ENCODE peak calls at places on chromosomes 4 and X, in four cellular contexts. D, J, Z and E are unnamed samples.

GRCh38 chr4:8756816-8757215 is 114.8 kb downstream of the HMX1 start:
- DNase-seq in D (no peak), J (no peak), Z (no peak), E (no peak)

GRCh38 chrX:11437642-11438379 is 144.6 kb downstream of the AMELX start:
- DNase-seq in D (peak; percentile 55), J (no peak), Z (peak; percentile 57), E (no peak)

GRCh38 chr4:140693577-140693976 is 62.6 kb downstream of the TBC1D9 start:
- DNase-seq in D (peak; percentile 29), J (no peak), Z (no peak), E (no peak)

GRCh38 chr4:33104190-33104773 is 2384.1 kb downstream of the PCDH7 start:
- DNase-seq in D (no peak), J (peak; percentile 2), Z (no peak), E (no peak)

GRCh38 chr4:42673084-42673429 is 16.2 kb upstream of the ATP8A1 start:
- DNase-seq in D (no peak), J (no peak), Z (no peak), E (no peak)

GRCh38 chr4:37976991-37977470 is 16.8 kb downstream of the PTTG2 start:
- DNase-seq in D (peak; percentile 51), J (no peak), Z (peak; percentile 84), E (peak; percentile 61)

GRCh38 chrX:120697053-120697452 is 67.2 kb upstream of the C1GALT1C1 start:
- DNase-seq in D (no peak), J (peak; percentile 66), Z (no peak), E (no peak)

GRCh38 chrX:1581132-1581531 is 10.3 kb upstream of the AKAP17A start:
- DNase-seq in D (no peak), J (no peak), Z (peak; percentile 68), E (peak; percentile 71)

GRCh38 chrX:7065473-7065872 is 82.0 kb upstream of the STS start:
- DNase-seq in D (no peak), J (no peak), Z (no peak), E (no peak)

GRCh38 chr4:56752985-56753384 is 68.5 kb downstream of the SPINK2 start:
- DNase-seq in D (no peak), J (no peak), Z (no peak), E (no peak)

GRCh38 chrX:129726307-129727111 is 12.3 kb upstream of the XPNPEP2 start:
- DNase-seq in D (peak; percentile 69), J (no peak), Z (peak; percentile 38), E (peak; percentile 63)

GRCh38 chr4:133316874-133317273 is 167.8 kb downstream of the PCDH10 start:
- DNase-seq in D (no peak), J (no peak), Z (no peak), E (no peak)

GRCh38 chr4:24404281-24404680 is 180.1 kb downstream of the DHX15 start:
- DNase-seq in D (peak; percentile 44), J (no peak), Z (no peak), E (no peak)

GRCh38 chr4:10546-10870 is 42.6 kb upstream of the ZNF595 start:
- DNase-seq in D (no peak), J (no peak), Z (no peak), E (no peak)

GRCh38 chrX:119340606-119341205 is 58.4 kb upstream of the SLC25A43 start:
- DNase-seq in D (no peak), J (no peak), Z (no peak), E (no peak)

GRCh38 chrX:24494544-24495113 is 29.5 kb downstream of the PDK3 start:
- DNase-seq in D (peak; percentile 80), J (no peak), Z (no peak), E (peak; percentile 74)

GRCh38 chrX:120672841-120673530 is 43.1 kb upstream of the C1GALT1C1 start:
- DNase-seq in D (no peak), J (no peak), Z (no peak), E (no peak)

GRCh38 chr4:27007507-27007906 is 146.9 kb downstream of the STIM2 start:
- DNase-seq in D (peak; percentile 35), J (no peak), Z (no peak), E (no peak)

GRCh38 chr4:25351777-25352421 is 25.2 kb upstream of the ANAPC4 start:
- DNase-seq in D (peak; percentile 72), J (no peak), Z (no peak), E (no peak)

GRCh38 chrX:129654652-129655546 is at the start of gene APLN:
- DNase-seq in D (peak; percentile 19), J (no peak), Z (no peak), E (no peak)

GRCh38 chr4:17065821-17066220 is 167.4 kb upstream of the LDB2 start:
- DNase-seq in D (no peak), J (no peak), Z (no peak), E (no peak)

GRCh38 chrX:68999351-68999750 is 165.9 kb downstream of the PJA1 start:
- DNase-seq in D (peak; percentile 24), J (no peak), Z (no peak), E (no peak)

GRCh38 chr4:99411041-99411440 is 24.1 kb downstream of the ADH7 start:
- DNase-seq in D (no peak), J (no peak), Z (no peak), E (no peak)
- TF ChIP-seq ELK1 in D (no peak), J (no peak), Z (no peak), E (no peak)

DNA sequence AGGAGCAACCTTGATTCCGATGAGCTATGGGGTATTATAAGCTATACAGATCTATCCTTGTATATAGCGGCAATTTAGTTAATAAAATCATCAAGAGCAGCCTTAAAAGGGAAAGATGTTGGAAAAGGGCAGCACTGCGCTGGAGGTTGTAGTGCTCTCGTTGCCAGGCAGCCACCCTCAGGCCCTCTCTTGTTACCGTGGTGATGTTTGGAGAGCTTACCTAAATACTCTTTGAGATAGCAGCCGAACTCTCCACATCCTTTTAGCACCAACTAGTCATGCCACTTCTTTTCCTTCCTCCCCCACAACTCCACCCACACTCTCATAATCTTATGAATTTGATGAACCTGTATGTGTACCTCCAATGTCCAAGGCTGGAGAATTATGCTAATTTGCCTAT is 3.8 kb upstream of the RADX start:
- DNase-seq in D (no peak), J (no peak), Z (no peak), E (no peak)
- TF ChIP-seq ELK1 in D (no peak), J (no peak), Z (no peak), E (no peak)

GRCh38 chr4:160831165-160831922 is 1332.5 kb downstream of the FSTL5 start:
- DNase-seq in D (no peak), J (no peak), Z (no peak), E (no peak)
- TF ChIP-seq ELK1 in D (no peak), J (no peak), Z (no peak), E (no peak)

DNA sequence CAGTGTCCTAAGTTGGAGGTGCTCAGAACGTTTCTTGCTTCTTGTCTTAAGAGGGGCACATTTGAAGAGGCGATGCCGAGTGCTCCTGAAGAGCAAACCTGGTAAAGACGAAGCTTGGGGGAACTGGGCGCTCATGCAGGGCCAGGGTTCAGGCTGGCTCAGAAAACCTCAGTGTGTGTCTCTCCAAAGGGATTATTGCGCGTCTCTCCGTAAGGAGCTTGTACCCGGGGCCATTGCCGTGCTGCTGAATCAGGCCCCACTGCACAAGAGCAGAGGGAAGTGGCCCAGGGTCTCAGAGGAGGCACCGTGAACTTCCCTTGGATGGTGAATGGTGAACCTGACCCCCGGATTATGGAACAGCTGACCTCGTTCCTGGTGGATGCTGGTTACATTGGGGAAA is 44.4 kb downstream of the PSAPL1 start:
- DNase-seq in D (no peak), J (no peak), Z (no peak), E (no peak)
- TF ChIP-seq ELK1 in D (no peak), J (no peak), Z (no peak), E (no peak)

DNA sequence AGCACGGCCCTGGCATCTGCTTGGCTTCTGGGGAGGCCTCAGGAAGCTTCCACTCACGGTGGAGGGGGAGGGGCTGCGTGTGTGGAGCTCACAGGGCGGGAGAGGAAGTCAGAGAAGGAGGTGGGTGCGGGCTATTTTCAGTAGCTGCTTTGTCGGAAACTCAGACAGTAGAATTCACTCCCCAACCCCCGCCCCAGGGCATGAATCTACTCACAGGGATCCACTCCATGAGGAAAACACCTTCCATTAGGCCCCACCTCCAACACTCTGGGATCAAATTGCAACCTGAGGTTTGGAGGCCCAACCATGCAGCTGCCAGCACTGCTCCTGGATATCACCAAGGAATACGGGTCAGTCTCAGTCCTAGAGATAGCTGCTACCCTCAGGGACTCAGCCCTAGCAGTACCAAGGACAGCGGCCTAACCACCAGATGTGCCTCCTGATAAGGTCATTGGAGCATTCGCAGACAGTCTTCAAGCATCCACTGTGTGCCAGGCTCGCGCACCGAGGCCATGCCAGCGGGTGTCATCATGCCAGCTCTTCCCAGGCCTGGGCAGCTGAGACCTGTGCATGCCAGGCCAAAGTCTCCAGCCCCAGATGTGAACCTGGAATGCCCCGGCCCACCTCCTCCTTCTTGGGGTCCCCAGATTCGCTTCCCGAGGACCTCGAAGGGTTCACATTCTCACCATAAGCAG is 102.1 kb downstream of the ADRA2C start:
- DNase-seq in D (peak; percentile 20), J (no peak), Z (no peak), E (no peak)
- TF ChIP-seq ELK1 in D (no peak), J (no peak), Z (no peak), E (no peak)

DNA sequence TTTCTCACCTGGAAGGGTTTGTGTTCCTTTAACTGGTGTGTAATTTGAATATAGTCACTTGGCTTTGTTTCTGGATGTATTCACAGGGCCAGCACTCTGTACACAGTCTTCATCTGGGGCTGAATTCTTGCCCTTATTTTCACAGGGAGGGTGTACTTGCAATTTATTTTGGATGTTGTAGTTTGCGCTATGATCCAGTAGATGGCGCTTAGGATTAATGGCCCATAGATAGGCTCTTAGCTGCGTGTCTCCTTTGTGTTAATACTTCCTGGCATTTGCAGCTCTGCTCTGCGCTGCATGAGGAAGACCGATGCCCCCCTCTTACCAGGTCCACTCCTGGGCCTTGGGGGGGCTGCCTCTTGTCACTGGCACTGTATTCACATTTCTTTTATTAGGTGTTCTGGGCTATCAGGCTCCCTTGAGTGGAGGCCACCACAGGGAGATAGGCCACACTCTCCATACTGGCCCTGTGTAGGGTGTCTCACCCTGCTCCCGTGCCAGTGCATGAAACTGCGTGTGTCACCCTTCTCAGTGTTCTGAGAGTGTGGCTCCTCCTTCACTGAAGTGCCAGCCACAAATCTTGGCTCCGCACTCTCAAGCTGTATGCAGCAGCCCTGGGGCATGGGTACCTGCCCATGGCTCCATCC is 562.2 kb downstream of the ZIC3 start:
- DNase-seq in D (peak; percentile 11), J (no peak), Z (peak; percentile 25), E (peak; percentile 39)
- TF ChIP-seq ELK1 in D (no peak), J (no peak), Z (no peak), E (no peak)